ENCODE peak calls at places on chromosomes 4 and X, in eight cellular contexts. S is sciatic nerve; C is SIG-M5; G is H4; K is astrocyte; P is OCI-M1; Z is psoas muscle; J is stimulated activated naive CD8-positive, alpha-beta T cell treated with anti-CD3 and anti-CD28 coated beads, Interleukin-15, amount 100 ng/mL, for 72 hours. D is an unnamed sample.

GRCh38 chr4:1105662-1106061 is 7.7 kb downstream of the RNF212 start:
- DNase-seq in K (no peak), S (no peak), G (no peak), P (no peak), J (no peak), C (no peak), Z (no peak), D (peak; percentile 19)

GRCh38 chr4:74202062-74202586 is 44.2 kb downstream of the MTHFD2L start:
- DNase-seq in J (no peak), C (no peak), K (peak; percentile 86), Z (no peak), S (no peak), G (peak; percentile 94), P (no peak), D (no peak)

GRCh38 chrX:57596109-57596870 is 4.5 kb downstream of the ZXDB start:
- DNase-seq in S (no peak), G (no peak), Z (no peak), K (no peak), P (peak; percentile 24), C (no peak), J (no peak), D (peak; percentile 54)

GRCh38 chr4:7909966-7910720 is 29.5 kb downstream of the AFAP1 start:
- DNase-seq in P (no peak), Z (no peak), J (no peak), S (no peak), C (no peak), G (no peak), K (no peak), D (no peak)

GRCh38 chrX:35711281-35711680 is 86.9 kb upstream of the MAGEB16 start:
- DNase-seq in Z (no peak), P (no peak), S (no peak), K (peak; percentile 59), C (no peak), J (no peak), G (peak; percentile 20), D (no peak)

GRCh38 chrX:69018416-69019072 is 146.7 kb downstream of the PJA1 start:
- DNase-seq in P (no peak), J (no peak), Z (no peak), K (no peak), C (no peak), S (no peak), G (no peak), D (peak; percentile 25)

GRCh38 chr4:36609631-36610030 is 328.2 kb downstream of the DTHD1 start:
- DNase-seq in C (no peak), J (no peak), K (no peak), G (no peak), S (no peak), P (no peak), Z (no peak), D (no peak)

GRCh38 chrX:20038966-20039365 is 48.1 kb upstream of the BCLAF3 start:
- DNase-seq in P (no peak), G (no peak), C (no peak), Z (no peak), S (no peak), J (no peak), K (no peak), D (no peak)

GRCh38 chr4:63717384-63717783 is 691.9 kb downstream of the TECRL start:
- DNase-seq in Z (no peak), P (peak; percentile 70), C (no peak), S (no peak), K (no peak), G (peak; percentile 23), J (no peak), D (no peak)

GRCh38 chrX:101208152-101208905 is 11.3 kb upstream of the DRP2 start:
- DNase-seq in G (no peak), P (peak; percentile 6), C (no peak), S (no peak), K (peak; percentile 82), J (no peak), Z (no peak), D (no peak)

GRCh38 chr4:22129454-22130075 is 181.0 kb upstream of the KCNIP4 start:
- DNase-seq in C (no peak), G (peak; percentile 39), K (peak; percentile 9), Z (no peak), P (peak; percentile 72), J (peak; percentile 16), S (no peak), D (peak; percentile 27)

GRCh38 chr4:4717692-4718091 is 141.8 kb upstream of the MSX1 start:
- DNase-seq in C (no peak), Z (no peak), P (no peak), G (no peak), S (no peak), J (no peak), K (no peak), D (no peak)

GRCh38 chrX:20383487-20383886 is 116.8 kb upstream of the RPS6KA3 start:
- DNase-seq in C (no peak), Z (no peak), S (no peak), P (no peak), K (no peak), J (no peak), G (no peak), D (no peak)

GRCh38 chr4:1082215-1083182 is 30.9 kb downstream of the RNF212 start:
- DNase-seq in P (peak; percentile 16), K (peak; percentile 59), S (no peak), G (peak; percentile 98), C (peak; percentile 19), J (no peak), Z (peak; percentile 61), D (peak; percentile 98)

GRCh38 chrX:42714981-42715688 is 62.8 kb downstream of the PPP1R2C start:
- DNase-seq in J (peak; percentile 12), S (peak; percentile 57), C (no peak), Z (no peak), G (peak; percentile 84), P (peak; percentile 54), K (peak; percentile 34), D (no peak)

GRCh38 chr4:41212221-41213203 is 1.8 kb downstream of the APBB2 start:
- DNase-seq in Z (no peak), P (no peak), S (peak; percentile 64), J (no peak), C (no peak), G (peak; percentile 72), K (peak; percentile 59), D (peak; percentile 86)

GRCh38 chr4:144174401-144175067 is 34.0 kb upstream of the GYPA start:
- DNase-seq in P (peak; percentile 86), K (peak; percentile 43), Z (no peak), C (no peak), S (no peak), G (peak; percentile 50), J (peak; percentile 7), D (peak; percentile 19)

GRCh38 chr4:152045781-152046571 is 285.2 kb upstream of the GATB start:
- DNase-seq in S (peak; percentile 65), Z (peak; percentile 58), J (no peak), G (no peak), P (no peak), C (no peak), K (peak; percentile 53), D (no peak)

GRCh38 chr4:71772592-71772991 is 11.3 kb downstream of the GC start:
- DNase-seq in J (no peak), S (no peak), G (no peak), K (no peak), C (no peak), Z (no peak), P (peak; percentile 55), D (no peak)

GRCh38 chrX:48456628-48457027 is 13.4 kb downstream of the SLC38A5 start:
- DNase-seq in Z (no peak), C (no peak), S (no peak), J (no peak), K (no peak), P (no peak), G (no peak), D (no peak)

GRCh38 chrX:93591398-93591797 is 82.0 kb downstream of the NAP1L3 start:
- DNase-seq in P (peak; percentile 4), G (no peak), C (no peak), Z (no peak), J (no peak), K (no peak), S (no peak), D (peak; percentile 56)

GRCh38 chrX:69100478-69100877 is 64.8 kb downstream of the PJA1 start:
- DNase-seq in Z (no peak), S (no peak), J (no peak), G (no peak), C (no peak), K (no peak), P (no peak), D (peak; percentile 49)

GRCh38 chrX:68912113-68912980 is 83.5 kb downstream of the EFNB1 start:
- DNase-seq in K (no peak), G (no peak), S (no peak), P (no peak), J (no peak), C (no peak), Z (peak; percentile 42), D (no peak)

GRCh38 chr4:37516057-37516775 is 170.0 kb downstream of the RELL1 start:
- DNase-seq in J (no peak), C (no peak), P (no peak), S (no peak), Z (no peak), K (peak; percentile 3), G (no peak), D (no peak)

GRCh38 chrX:132704769-132705168 is 215.9 kb upstream of the MBNL3 start:
- DNase-seq in K (no peak), P (no peak), G (no peak), J (no peak), C (no peak), Z (no peak), S (no peak), D (no peak)

GRCh38 chr4:120926358-120927025 is 4.0 kb upstream of the PRDM5 start:
- DNase-seq in Z (no peak), J (no peak), S (no peak), P (no peak), C (no peak), K (no peak), G (no peak), D (no peak)

D was measured in osteoblast.